ENCODE peak calls at places on chromosomes 16 and 17, in seven cellular contexts. B is H1, I is esophagus squamous epithelium, V is lower leg skin, U is A549, T is right lobe of liver, X is gastrocnemius medialis. G is an unnamed sample.

GRCh38 chr17:14459955-14460354 is 159.1 kb downstream of the HS3ST3B1 start:
- DNase-seq in B (no peak), I (no peak), V (no peak), U (no peak), T (no peak), X (no peak), G (no peak)

GRCh38 chr16:28569968-28570752 is 16.4 kb downstream of the SGF29 start:
- DNase-seq in B (no peak), I (no peak), V (no peak), U (no peak), T (no peak), X (no peak), G (no peak)

GRCh38 chr16:70438325-70438982 is 446 bp downstream of the ST3GAL2 start:
- DNase-seq in B (no peak), I (no peak), V (no peak), U (no peak), T (peak), X (no peak), G (no peak)

GRCh38 chr17:42188749-42189650 is 3.7 kb upstream of the HCRT start:
- DNase-seq in B (no peak), I (no peak), V (no peak), U (no peak), T (no peak), X (no peak), G (no peak)

GRCh38 chr16:81709369-81709900 is 69.7 kb upstream of the PLCG2 start:
- DNase-seq in B (no peak), I (no peak), V (no peak), U (no peak), T (no peak), X (no peak), G (no peak)

GRCh38 chr17:79070266-79070880 is 4.3 kb upstream of the ENGASE start:
- DNase-seq in B (no peak), I (no peak), V (no peak), U (no peak), T (no peak), X (no peak), G (no peak)

GRCh38 chr17:38864636-38865398 is 5.0 kb upstream of the LASP1 start:
- DNase-seq in B (no peak), I (no peak), V (no peak), U (peak), T (no peak), X (no peak), G (no peak)

GRCh38 chr16:19728636-19728965 is 10.5 kb downstream of the IQCK start:
- DNase-seq in B (no peak), I (no peak), V (no peak), U (no peak), T (no peak), X (no peak), G (no peak)

GRCh38 chr16:81148277-81148676 is 52.1 kb upstream of the GCSH start:
- DNase-seq in B (no peak), I (no peak), V (no peak), U (no peak), T (no peak), X (no peak), G (no peak)

GRCh38 chr17:28997811-28998210 is 8.0 kb downstream of the SEZ6 start:
- DNase-seq in B (no peak), I (no peak), V (no peak), U (no peak), T (no peak), X (no peak), G (no peak)

GRCh38 chr16:15946257-15947044 is 3.0 kb upstream of the ABCC1 start:
- DNase-seq in B (no peak), I (no peak), V (no peak), U (peak), T (no peak), X (no peak), G (no peak)

GRCh38 chr16:13062219-13062618 is 160.8 kb downstream of the SHISA9 start:
- DNase-seq in B (no peak), I (no peak), V (no peak), U (no peak), T (no peak), X (no peak), G (no peak)

GRCh38 chr17:28326114-28326513 is 7.1 kb downstream of the TMEM97 start:
- DNase-seq in B (no peak), I (no peak), V (peak), U (no peak), T (peak), X (no peak), G (peak)

GRCh38 chr16:88905563-88905962 is 39.1 kb upstream of the PABPN1L start:
- DNase-seq in B (no peak), I (no peak), V (no peak), U (peak), T (no peak), X (no peak), G (no peak)

GRCh38 chr17:63476494-63476856 is 386 bp upstream of the ACE start:
- DNase-seq in B (no peak), I (no peak), V (no peak), U (no peak), T (no peak), X (no peak), G (no peak)

GRCh38 chr17:64240741-64241347 is 22.2 kb downstream of the TEX2 start:
- DNase-seq in B (no peak), I (no peak), V (peak), U (no peak), T (no peak), X (peak), G (no peak)

GRCh38 chr16:88687254-88687576 is 908 bp upstream of the SNAI3 start:
- DNase-seq in B (no peak), I (no peak), V (no peak), U (no peak), T (no peak), X (no peak), G (no peak)

GRCh38 chr17:72467841-72468653 is 347.2 kb downstream of the SOX9 start:
- DNase-seq in B (no peak), I (no peak), V (peak), U (no peak), T (no peak), X (no peak), G (no peak)

GRCh38 chr17:82863941-82864720 is 24.3 kb upstream of the ZNF750 start:
- DNase-seq in B (no peak), I (no peak), V (no peak), U (no peak), T (no peak), X (peak), G (no peak)

GRCh38 chr17:47894498-47895253 is 1.4 kb upstream of the SP2 start:
- DNase-seq in B (no peak), I (no peak), V (no peak), U (no peak), T (no peak), X (no peak), G (no peak)

GRCh38 chr17:57419940-57420522 is 163.7 kb downstream of the MSI2 start:
- DNase-seq in B (no peak), I (no peak), V (no peak), U (peak), T (no peak), X (no peak), G (no peak)

GRCh38 chr16:76265434-76266045 is 11.7 kb upstream of the CNTNAP4 start:
- DNase-seq in B (peak), I (no peak), V (no peak), U (peak), T (peak), X (no peak), G (no peak)

GRCh38 chr16:82603784-82604411 is 22.9 kb upstream of the CDH13 start:
- DNase-seq in B (no peak), I (no peak), V (peak), U (peak), T (no peak), X (peak), G (no peak)

GRCh38 chr17:48612854-48613691 is 2.0 kb downstream of the HOXB8 start:
- DNase-seq in B (no peak), I (no peak), V (no peak), U (peak), T (no peak), X (no peak), G (no peak)

GRCh38 chr16:85387171-85387507 is 226.0 kb upstream of the GSE1 start:
- DNase-seq in B (no peak), I (no peak), V (no peak), U (no peak), T (peak), X (no peak), G (no peak)

GRCh38 chr17:6040473-6040872 is 29.7 kb upstream of the WSCD1 start:
- DNase-seq in B (no peak), I (no peak), V (no peak), U (no peak), T (peak), X (no peak), G (no peak)

GRCh38 chr17:82160081-82160480 is 52.6 kb downstream of the CCDC57 start:
- DNase-seq in B (no peak), I (no peak), V (no peak), U (no peak), T (no peak), X (no peak), G (no peak)

GRCh38 chr16:15778204-15778743 is 78.6 kb downstream of the MYH11 start:
- DNase-seq in B (no peak), I (no peak), V (no peak), U (no peak), T (no peak), X (no peak), G (no peak)

GRCh38 chr16:10323528-10323869 is 62.4 kb upstream of the ATF7IP2 start:
- DNase-seq in B (no peak), I (no peak), V (no peak), U (no peak), T (no peak), X (no peak), G (no peak)

GRCh38 chr17:70879389-70879788 is 710.1 kb downstream of the KCNJ2 start:
- DNase-seq in B (no peak), I (no peak), V (no peak), U (no peak), T (no peak), X (no peak), G (no peak)

GRCh38 chr16:11256657-11257130 is 690 bp upstream of the SOCS1 start:
- DNase-seq in B (no peak), I (no peak), V (peak), U (peak), T (peak), X (peak), G (no peak)

GRCh38 chr17:44918006-44918405 is 2.7 kb upstream of the GFAP start:
- DNase-seq in B (no peak), I (no peak), V (no peak), U (no peak), T (no peak), X (no peak), G (no peak)

GRCh38 chr17:35984140-35984539 is 2.4 kb downstream of the CCL14 start:
- DNase-seq in B (no peak), I (no peak), V (no peak), U (no peak), T (no peak), X (no peak), G (no peak)

GRCh38 chr16:80674884-80675283 is 129.5 kb downstream of the CDYL2 start:
- DNase-seq in B (no peak), I (no peak), V (peak), U (no peak), T (no peak), X (no peak), G (no peak)

GRCh38 chr17:45719335-45720071 is 64.6 kb upstream of the CRHR1 start:
- DNase-seq in B (no peak), I (no peak), V (peak), U (peak), T (no peak), X (peak), G (no peak)

GRCh38 chr17:61380217-61380835 is 19.3 kb upstream of the TBX2 start:
- DNase-seq in B (no peak), I (no peak), V (no peak), U (no peak), T (no peak), X (no peak), G (no peak)

GRCh38 chr16:57592591-57593003 is 35.8 kb upstream of the ADGRG1 start:
- DNase-seq in B (no peak), I (no peak), V (no peak), U (no peak), T (no peak), X (no peak), G (peak)

DNA sequence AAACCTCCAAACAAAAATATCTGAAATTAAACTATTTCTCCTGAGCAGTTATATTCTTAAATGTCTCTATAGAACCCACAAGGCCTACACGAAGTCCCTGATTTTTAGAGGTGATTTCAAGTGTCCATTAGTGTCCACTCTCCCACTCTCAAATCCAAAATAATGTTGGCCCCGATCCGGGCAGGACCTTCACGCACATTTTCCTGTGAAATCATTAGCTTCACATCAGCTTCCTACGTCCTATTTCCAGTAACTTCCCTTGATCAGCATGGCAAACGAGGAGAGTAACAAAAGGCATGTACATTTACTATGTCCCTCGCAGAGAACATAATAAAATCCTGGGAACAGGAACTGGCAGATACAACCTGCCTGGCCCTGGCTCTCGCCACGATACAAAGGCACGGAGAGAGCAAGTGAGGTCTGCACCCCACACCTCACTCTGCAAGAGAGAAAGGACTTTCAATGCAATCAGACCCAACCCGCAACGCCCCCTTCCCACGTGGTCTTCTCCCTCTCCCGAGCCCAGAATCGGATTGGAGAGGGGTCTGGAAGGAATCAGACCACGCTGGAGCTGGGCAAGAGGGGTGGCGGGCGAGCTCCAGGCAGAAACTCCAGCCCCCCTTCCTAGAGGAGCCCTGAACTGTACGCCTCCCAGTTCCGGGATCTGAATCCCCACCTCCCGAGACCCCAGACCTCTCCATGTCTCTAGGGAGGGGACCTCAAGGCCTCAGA is 17.5 kb upstream of the C17orf78 start:
- DNase-seq in B (peak), I (no peak), V (peak), U (peak), T (peak), X (peak), G (peak)
- TF ChIP-seq POLR2A in B (peak), I (no peak), V (no peak), U (peak), T (peak), X (no peak), G (no peak)

GRCh38 chr17:34961093-34961911 is at the start of the genes CCT6B and ZNF830:
- DNase-seq in B (peak), I (peak), V (peak), U (peak), T (peak), X (peak), G (no peak)
- TF ChIP-seq POLR2A in B (peak), I (peak), V (no peak), U (peak), T (peak), X (peak), G (peak)

DNA sequence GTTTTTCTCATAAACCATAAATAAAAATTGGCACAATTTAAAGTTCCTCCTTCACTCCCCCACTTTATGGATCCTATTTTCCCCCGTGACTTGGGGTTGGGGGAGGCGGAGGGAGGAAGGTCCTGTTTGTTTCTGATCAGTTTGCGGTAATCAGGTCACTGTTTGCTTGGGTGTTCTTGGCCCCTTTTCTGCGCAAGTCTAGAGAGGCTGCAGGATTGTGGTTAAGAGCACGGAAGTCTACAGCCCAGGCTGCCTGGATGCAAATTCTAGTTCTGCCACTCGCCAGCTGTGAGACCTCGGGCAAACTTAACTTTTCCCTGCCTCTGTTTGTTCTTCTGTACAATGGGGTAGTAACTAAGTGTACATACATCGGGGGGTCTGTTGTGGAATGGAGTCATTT is 12.1 kb downstream of the ATP2C2 start:
- DNase-seq in B (no peak), I (no peak), V (no peak), U (no peak), T (no peak), X (no peak), G (no peak)
- TF ChIP-seq POLR2A in B (no peak), I (no peak), V (no peak), U (no peak), T (no peak), X (no peak), G (no peak)

DNA sequence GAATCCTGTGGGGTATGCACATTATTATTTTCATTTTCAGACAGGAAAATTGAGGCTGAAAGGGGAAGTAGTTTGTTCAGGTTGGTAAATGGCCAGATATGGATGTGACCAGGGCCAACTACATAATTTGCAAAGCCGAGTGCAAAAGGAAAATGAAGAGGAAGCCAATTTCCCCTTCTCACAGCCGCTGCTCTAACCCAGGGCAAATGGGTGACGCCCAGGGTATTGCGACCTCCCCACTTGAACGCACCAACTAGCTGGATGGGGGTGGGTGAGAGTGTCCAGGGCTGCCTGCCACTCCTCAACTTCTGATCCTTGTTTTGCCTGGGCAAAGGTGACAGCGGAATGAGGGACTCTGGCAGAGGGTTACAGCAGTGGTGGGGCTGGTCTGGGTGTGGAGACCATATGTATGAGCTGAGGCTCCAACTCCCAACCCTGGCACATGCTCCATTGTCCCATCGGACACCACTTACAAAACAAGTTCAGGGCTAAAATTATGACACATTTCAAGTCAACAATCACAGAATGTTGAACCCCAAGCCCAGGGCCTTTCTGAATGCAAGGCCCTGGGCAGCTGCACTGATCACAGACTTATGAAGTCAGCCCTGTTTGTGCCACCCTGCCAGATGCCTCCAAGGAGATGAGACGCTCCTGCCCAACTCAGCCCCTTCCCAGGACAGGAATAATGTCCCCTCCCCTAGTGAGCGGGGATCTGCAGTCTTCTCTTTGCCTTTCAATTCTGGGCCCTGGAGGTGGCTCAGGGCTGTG is 1.7 kb downstream of the ANKRD40CL start:
- DNase-seq in B (no peak), I (no peak), V (no peak), U (no peak), T (peak), X (no peak), G (no peak)
- TF ChIP-seq POLR2A in B (no peak), I (no peak), V (no peak), U (no peak), T (no peak), X (no peak), G (no peak)

GRCh38 chr17:80272366-80272765 is 11.7 kb downstream of the RNF213 start:
- DNase-seq in B (no peak), I (no peak), V (no peak), U (no peak), T (no peak), X (no peak), G (no peak)
- TF ChIP-seq POLR2A in B (no peak), I (no peak), V (no peak), U (no peak), T (no peak), X (no peak), G (no peak)

GRCh38 chr17:11871773-11872172 is 125.5 kb downstream of the ZNF18 start:
- DNase-seq in B (no peak), I (no peak), V (no peak), U (peak), T (no peak), X (no peak), G (no peak)

GRCh38 chr17:11880714-11881113 is 116.6 kb downstream of the ZNF18 start:
- DNase-seq in B (no peak), I (no peak), V (no peak), U (peak), T (no peak), X (no peak), G (no peak)

GRCh38 chr17:11869680-11870394 is 127.4 kb downstream of the ZNF18 start:
- DNase-seq in B (no peak), I (no peak), V (no peak), U (no peak), T (no peak), X (no peak), G (no peak)

GRCh38 chr17:11874756-11875155 is 122.5 kb downstream of the ZNF18 start:
- DNase-seq in B (no peak), I (no peak), V (no peak), U (no peak), T (no peak), X (no peak), G (no peak)
- TF ChIP-seq POLR2A in B (no peak), I (no peak), V (no peak), U (no peak), T (no peak), X (no peak), G (no peak)

GRCh38 chr17:77462101-77462500 is 321.3 kb downstream of the SEC14L1 start:
- DNase-seq in B (no peak), I (no peak), V (no peak), U (no peak), T (no peak), X (no peak), G (no peak)
- TF ChIP-seq POLR2A in B (no peak), I (no peak), V (no peak), U (no peak), T (no peak), X (no peak), G (no peak)

GRCh38 chr17:1491406-1492248 is 859 bp downstream of the MYO1C start:
- DNase-seq in B (no peak), I (no peak), V (no peak), U (no peak), T (peak), X (peak), G (peak)

GRCh38 chr17:1493291-1493980 is 950 bp upstream of the MYO1C start:
- DNase-seq in B (no peak), I (no peak), V (no peak), U (no peak), T (no peak), X (no peak), G (no peak)

GRCh38 chr17:1494203-1494602 is 1.7 kb upstream of the MYO1C start:
- DNase-seq in B (no peak), I (no peak), V (no peak), U (no peak), T (no peak), X (no peak), G (no peak)

GRCh38 chr17:1490643-1491405 is 1.7 kb downstream of the MYO1C start:
- DNase-seq in B (no peak), I (no peak), V (no peak), U (peak), T (peak), X (peak), G (no peak)

GRCh38 chr17:1492249-1493206 is at the start of gene MYO1C:
- DNase-seq in B (no peak), I (no peak), V (no peak), U (no peak), T (no peak), X (peak), G (no peak)
- TF ChIP-seq POLR2A in B (no peak), I (no peak), V (no peak), U (no peak), T (no peak), X (no peak), G (no peak)

GRCh38 chr16:24129412-24129918 is 126.7 kb upstream of the CACNG3 start:
- DNase-seq in B (no peak), I (no peak), V (no peak), U (no peak), T (no peak), X (no peak), G (no peak)
- TF ChIP-seq POLR2A in B (no peak), I (no peak), V (no peak), U (no peak), T (no peak), X (no peak), G (no peak)